ENCODE peak calls at places on chromosomes 2 and 18, in ten cellular contexts. N is breast epithelium, X is IMR-90, K is uterus, E is gastrocnemius medialis, F is spleen, L is A549, P is ovary, Z is Peyer's patch, V is transverse colon. D is an unnamed sample.

GRCh38 chr2:29834624-29835023 is 86.8 kb downstream of the ALK start:
- DNase-seq in N (no peak), X (no peak), K (no peak), E (no peak), F (no peak), L (no peak), P (no peak), Z (no peak), V (no peak), D (no peak)

GRCh38 chr2:207993141-207993763 is 32.1 kb downstream of the PLEKHM3 start:
- DNase-seq in N (no peak), X (peak), K (no peak), E (no peak), F (no peak), L (no peak), P (no peak), Z (no peak), V (no peak), D (no peak)

GRCh38 chr2:66495788-66496640 is 61.1 kb downstream of the MEIS1 start:
- DNase-seq in N (peak), X (peak), K (peak), E (no peak), F (no peak), L (peak), P (peak), Z (no peak), V (no peak), D (peak)

GRCh38 chr18:55500316-55501086 is 87.5 kb downstream of the TCF4 start:
- DNase-seq in N (no peak), X (peak), K (no peak), E (no peak), F (no peak), L (no peak), P (no peak), Z (no peak), V (no peak), D (no peak)

GRCh38 chr2:171531291-171531690 is 9.0 kb downstream of the CYBRD1 start:
- DNase-seq in N (no peak), X (peak), K (peak), E (no peak), F (no peak), L (no peak), P (peak), Z (no peak), V (no peak), D (no peak)

GRCh38 chr2:140416577-140416976 is 1636.4 kb upstream of the NXPH2 start:
- DNase-seq in N (no peak), X (no peak), K (no peak), E (no peak), F (no peak), L (no peak), P (no peak), Z (no peak), V (no peak), D (no peak)

GRCh38 chr2:237459741-237460174 is 27.3 kb upstream of the MLPH start:
- DNase-seq in N (no peak), X (peak), K (no peak), E (no peak), F (no peak), L (no peak), P (no peak), Z (no peak), V (no peak), D (no peak)

GRCh38 chr18:56044239-56044638 is 456.2 kb upstream of the TCF4 start:
- DNase-seq in N (no peak), X (no peak), K (no peak), E (no peak), F (no peak), L (no peak), P (no peak), Z (no peak), V (no peak), D (no peak)

GRCh38 chr2:3662239-3662638 is 4.2 kb downstream of the ALLC start:
- DNase-seq in N (peak), X (no peak), K (no peak), E (no peak), F (peak), L (no peak), P (no peak), Z (peak), V (no peak), D (no peak)

GRCh38 chr2:74549685-74549971 is 4.1 kb downstream of the LOXL3 start:
- DNase-seq in N (no peak), X (no peak), K (no peak), E (no peak), F (no peak), L (no peak), P (no peak), Z (no peak), V (no peak), D (no peak)

GRCh38 chr2:203786912-203787311 is 80.5 kb downstream of the CD28 start:
- DNase-seq in N (no peak), X (peak), K (no peak), E (peak), F (no peak), L (no peak), P (no peak), Z (no peak), V (no peak), D (peak)

GRCh38 chr2:182447843-182448242 is 21.0 kb upstream of the PDE1A start:
- DNase-seq in N (no peak), X (peak), K (no peak), E (no peak), F (no peak), L (no peak), P (no peak), Z (no peak), V (no peak), D (no peak)

GRCh38 chr2:235324324-235324723 is 169.5 kb upstream of the AGAP1 start:
- DNase-seq in N (no peak), X (peak), K (no peak), E (no peak), F (no peak), L (no peak), P (no peak), Z (no peak), V (no peak), D (no peak)

GRCh38 chr2:236054661-236055060 is 113.5 kb downstream of the GBX2 start:
- DNase-seq in N (no peak), X (no peak), K (no peak), E (no peak), F (no peak), L (no peak), P (no peak), Z (no peak), V (no peak), D (no peak)

GRCh38 chr2:104539649-104540048 is 314.3 kb upstream of the POU3F3 start:
- DNase-seq in N (no peak), X (no peak), K (no peak), E (no peak), F (no peak), L (no peak), P (no peak), Z (no peak), V (no peak), D (no peak)

GRCh38 chr2:147449323-147450080 is 395.3 kb upstream of the ACVR2A start:
- DNase-seq in N (no peak), X (no peak), K (no peak), E (no peak), F (no peak), L (no peak), P (no peak), Z (no peak), V (no peak), D (no peak)

GRCh38 chr2:102033028-102033749 is 41.4 kb downstream of the IL1R2 start:
- DNase-seq in N (peak), X (peak), K (peak), E (no peak), F (peak), L (no peak), P (peak), Z (peak), V (peak), D (peak)

GRCh38 chr2:108910541-108911396 is 78.3 kb downstream of the EDAR start:
- DNase-seq in N (no peak), X (no peak), K (no peak), E (no peak), F (peak), L (no peak), P (no peak), Z (no peak), V (no peak), D (no peak)

GRCh38 chr2:108911401-108911800 is 77.6 kb downstream of the EDAR start:
- DNase-seq in N (no peak), X (no peak), K (no peak), E (no peak), F (peak), L (no peak), P (no peak), Z (no peak), V (no peak), D (no peak)

GRCh38 chr2:108909917-108910515 is 79.0 kb downstream of the EDAR start:
- DNase-seq in N (no peak), X (no peak), K (no peak), E (no peak), F (peak), L (no peak), P (no peak), Z (no peak), V (no peak), D (no peak)

GRCh38 chr2:108912629-108912902 is 76.5 kb downstream of the EDAR start:
- DNase-seq in N (no peak), X (no peak), K (no peak), E (no peak), F (no peak), L (no peak), P (no peak), Z (no peak), V (no peak), D (no peak)

DNA sequence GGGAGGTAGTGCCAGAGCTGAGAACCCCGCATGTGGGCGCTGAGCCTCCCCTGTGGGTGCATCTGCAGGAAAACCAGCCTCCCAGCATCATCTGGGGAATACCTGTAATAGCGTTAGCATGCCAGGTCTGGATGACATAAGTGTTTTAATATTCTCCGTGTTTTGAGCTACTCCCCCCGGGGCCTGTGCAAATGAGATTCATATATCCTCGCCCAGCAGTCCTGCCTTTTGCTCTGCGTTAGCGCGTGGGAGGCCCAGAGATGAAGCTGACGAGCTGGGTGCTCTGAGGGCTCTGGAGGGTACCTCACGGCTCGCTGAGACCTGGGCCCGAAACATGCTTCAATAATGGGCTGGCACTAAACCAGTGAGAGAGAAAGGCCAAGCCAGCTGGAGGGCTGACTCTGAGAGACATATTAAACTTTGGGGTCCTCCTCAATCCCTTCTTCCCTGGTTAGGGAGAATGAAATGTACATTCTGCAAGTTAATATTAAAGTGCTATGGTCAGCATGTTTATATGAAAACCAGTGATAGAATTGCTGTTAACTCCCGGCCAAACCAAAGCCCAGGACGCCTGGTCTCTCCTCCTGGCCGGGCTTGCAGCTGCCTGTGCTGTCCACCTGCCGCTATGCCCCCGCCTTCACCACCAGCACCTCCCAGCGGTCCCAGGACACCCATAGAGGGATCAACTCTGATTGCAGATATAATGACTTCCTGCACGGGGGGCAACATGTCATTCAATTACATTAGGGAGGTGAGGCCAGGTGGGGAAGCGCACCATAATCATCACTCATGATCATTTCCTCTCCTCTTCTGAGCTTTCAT is 77.0 kb downstream of the EDAR start:
- DNase-seq in N (no peak), X (no peak), K (no peak), E (no peak), F (peak), L (no peak), P (peak), Z (no peak), V (peak), D (no peak)
- H3K27ac ChIP-seq in N (no peak), X (no peak), K (no peak), E (no peak), F (no peak), L (no peak), P (no peak), Z (no peak), V (no peak), D (no peak)

GRCh38 chr2:58449286-58450010 is 208.3 kb upstream of the FANCL start:
- DNase-seq in N (no peak), X (no peak), K (no peak), E (no peak), F (no peak), L (no peak), P (no peak), Z (no peak), V (no peak), D (no peak)
- TF ChIP-seq CTCF in N (no peak), X (no peak), K (no peak), E (no peak), F (no peak), L (no peak), P (no peak), Z (no peak), V (no peak), D (no peak)

GRCh38 chr2:168192143-168192785 is 55.1 kb downstream of the STK39 start:
- DNase-seq in N (no peak), X (no peak), K (peak), E (no peak), F (no peak), L (no peak), P (peak), Z (no peak), V (no peak), D (no peak)

GRCh38 chr2:168192839-168193616 is 54.4 kb downstream of the STK39 start:
- DNase-seq in N (no peak), X (no peak), K (no peak), E (no peak), F (no peak), L (no peak), P (no peak), Z (peak), V (no peak), D (no peak)

GRCh38 chr2:168189835-168190426 is 57.5 kb downstream of the STK39 start:
- DNase-seq in N (no peak), X (peak), K (no peak), E (no peak), F (no peak), L (peak), P (no peak), Z (no peak), V (peak), D (no peak)

GRCh38 chr2:168188011-168188410 is 59.4 kb downstream of the STK39 start:
- DNase-seq in N (no peak), X (no peak), K (no peak), E (no peak), F (no peak), L (no peak), P (no peak), Z (no peak), V (no peak), D (peak)

DNA sequence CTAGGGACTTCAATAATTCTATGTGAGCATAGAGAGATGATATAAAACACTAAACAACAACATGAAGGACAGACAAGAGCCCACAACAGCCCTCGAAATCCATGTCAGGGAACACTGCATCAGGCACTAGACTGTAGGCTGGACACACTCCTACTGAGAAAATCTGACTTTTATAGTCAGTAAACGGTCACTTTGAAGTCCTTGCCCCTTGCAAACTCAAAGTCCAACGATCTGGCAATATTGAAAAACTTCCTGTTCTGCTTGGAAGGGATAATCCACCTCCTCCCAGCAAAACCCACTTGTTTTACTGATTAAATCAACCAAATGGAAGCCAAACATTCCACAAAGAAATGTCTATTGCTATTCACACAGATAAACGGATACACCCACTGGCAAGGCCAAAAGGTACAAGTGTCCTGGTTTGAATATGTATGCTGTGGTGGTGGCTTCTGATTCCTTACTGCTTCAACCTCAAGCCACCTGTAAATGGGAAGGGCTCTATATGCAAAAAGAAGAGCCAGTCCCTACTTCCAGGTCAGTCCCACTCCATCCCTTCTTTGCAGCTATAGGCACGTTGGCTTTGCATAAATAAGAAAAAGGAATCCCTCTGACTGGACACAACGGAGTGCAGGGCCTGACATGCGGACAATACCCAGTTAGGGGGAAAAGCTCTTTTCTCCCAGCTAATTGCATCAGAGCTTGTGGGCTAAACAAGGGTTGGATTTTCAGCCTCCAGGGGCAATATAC is 56.6 kb downstream of the STK39 start:
- DNase-seq in N (no peak), X (no peak), K (no peak), E (no peak), F (no peak), L (no peak), P (no peak), Z (no peak), V (no peak), D (no peak)
- TF ChIP-seq POLR2A in N (no peak), X (no peak), K (no peak), E (no peak), F (no peak), L (no peak), P (no peak), Z (no peak), V (peak), D (no peak)

GRCh38 chr2:194483041-194483440 is 1174.0 kb upstream of the SLC39A10 start:
- DNase-seq in N (no peak), X (no peak), K (no peak), E (no peak), F (no peak), L (no peak), P (no peak), Z (no peak), V (no peak), D (no peak)
- H3K27ac ChIP-seq in N (no peak), X (no peak), K (no peak), E (no peak), F (no peak), L (no peak), P (no peak), Z (no peak), V (no peak), D (no peak)

GRCh38 chr2:42598656-42599267 is 30.3 kb downstream of the MTA3 start:
- DNase-seq in N (no peak), X (no peak), K (no peak), E (no peak), F (no peak), L (no peak), P (no peak), Z (no peak), V (no peak), D (no peak)
- TF ChIP-seq CTCF in N (no peak), X (no peak), K (no peak), E (no peak), F (no peak), L (no peak), P (no peak), Z (no peak), V (no peak), D (no peak)